ENCODE peak calls at places on chromosome 15, in ten cellular contexts. Z is stimulated activated CD4-positive, alpha-beta T cell treated with anti-CD3 and anti-CD28 coated beads, Interleukin-12 subunit alpha, Interleukin-12 subunit beta, amount 100 ng/mL, for 48 hours; A is heart right ventricle; U is NAMALWA; C is endothelial cell; I is cortex of kidney; F is naive thymus-derived CD8-positive, alpha-beta T cell; J is A172; O is GF-D8; H is left ventricle myocardium superior. E is an unnamed sample.

GRCh38 chr15:82656641-82657266 is 9.6 kb upstream of the CPEB1 start:
- DNase-seq in Z (no peak), A (no peak), U (no peak), C (no peak), I (no peak), F (no peak), J (no peak), O (no peak), H (no peak), E (no peak)

GRCh38 chr15:88664151-88664778 is 25.4 kb downstream of the ISG20 start:
- DNase-seq in Z (no peak), A (no peak), U (peak; percentile 45), C (no peak), I (no peak), F (no peak), J (no peak), O (no peak), H (no peak), E (no peak)

GRCh38 chr15:66430627-66431026 is 43.9 kb downstream of the MAP2K1 start:
- DNase-seq in Z (no peak), A (no peak), U (no peak), C (no peak), I (no peak), F (no peak), J (no peak), O (no peak), H (no peak), E (no peak)

GRCh38 chr15:70795311-70795665 is 31.9 kb upstream of the UACA start:
- DNase-seq in Z (no peak), A (no peak), U (no peak), C (no peak), I (no peak), F (no peak), J (peak; percentile 89), O (no peak), H (no peak), E (no peak)

GRCh38 chr15:75452364-75452967 is 976 bp upstream of the SIN3A start:
- DNase-seq in Z (peak; percentile 74), A (peak; percentile 88), U (peak; percentile 93), C (peak; percentile 60), I (no peak), F (peak; percentile 61), J (peak; percentile 73), O (peak; percentile 28), H (peak; percentile 92), E (peak; percentile 37)

GRCh38 chr15:73504885-73505284 is 61.9 kb downstream of the REC114 start:
- DNase-seq in Z (no peak), A (no peak), U (no peak), C (no peak), I (no peak), F (no peak), J (no peak), O (no peak), H (no peak), E (no peak)

GRCh38 chr15:76393614-76394013 is 57.0 kb downstream of the ISL2 start:
- DNase-seq in Z (no peak), A (no peak), U (no peak), C (no peak), I (no peak), F (no peak), J (peak; percentile 50), O (no peak), H (no peak), E (no peak)

GRCh38 chr15:62254137-62254934 is 89.3 kb upstream of the C2CD4B start:
- DNase-seq in Z (peak; percentile 44), A (peak; percentile 75), U (peak; percentile 72), C (peak; percentile 90), I (no peak), F (peak; percentile 32), J (peak; percentile 38), O (no peak), H (peak; percentile 80), E (peak; percentile 42)

GRCh38 chr15:32730677-32731654 is 13.2 kb downstream of the GREM1 start:
- DNase-seq in Z (no peak), A (no peak), U (no peak), C (peak; percentile 14), I (no peak), F (no peak), J (no peak), O (no peak), H (peak; percentile 34), E (no peak)

GRCh38 chr15:33384307-33384706 is 73.5 kb downstream of the RYR3 start:
- DNase-seq in Z (no peak), A (no peak), U (no peak), C (no peak), I (no peak), F (no peak), J (no peak), O (no peak), H (no peak), E (no peak)

GRCh38 chr15:28933710-28934445 is 48.1 kb downstream of the APBA2 start:
- DNase-seq in Z (no peak), A (no peak), U (no peak), C (no peak), I (no peak), F (no peak), J (no peak), O (no peak), H (no peak), E (no peak)

GRCh38 chr15:66866651-66867050 is 164.6 kb downstream of the SMAD6 start:
- DNase-seq in Z (no peak), A (no peak), U (no peak), C (no peak), I (no peak), F (no peak), J (no peak), O (no peak), H (no peak), E (no peak)

GRCh38 chr15:69789648-69790393 is 307.9 kb downstream of the TLE3 start:
- DNase-seq in Z (no peak), A (no peak), U (no peak), C (no peak), I (no peak), F (no peak), J (no peak), O (no peak), H (no peak), E (no peak)

GRCh38 chr15:96870510-96871039 is 540.1 kb downstream of the NR2F2 start:
- DNase-seq in Z (no peak), A (no peak), U (no peak), C (no peak), I (no peak), F (no peak), J (no peak), O (no peak), H (no peak), E (no peak)

GRCh38 chr15:78739996-78740903 is 71.0 kb downstream of the ADAMTS7 start:
- DNase-seq in Z (peak; percentile 52), A (no peak), U (peak; percentile 83), C (peak; percentile 83), I (no peak), F (peak; percentile 32), J (peak; percentile 71), O (peak; percentile 41), H (peak; percentile 66), E (no peak)

GRCh38 chr15:95972812-95973211 is 357.7 kb upstream of the NR2F2 start:
- DNase-seq in Z (no peak), A (no peak), U (no peak), C (no peak), I (no peak), F (no peak), J (no peak), O (no peak), H (no peak), E (no peak)

GRCh38 chr15:53323197-53323596 is 436.3 kb downstream of the WDR72 start:
- DNase-seq in Z (no peak), A (no peak), U (no peak), C (no peak), I (no peak), F (no peak), J (no peak), O (no peak), H (no peak), E (no peak)

GRCh38 chr15:96247631-96248305 is 82.7 kb upstream of the NR2F2 start:
- DNase-seq in Z (no peak), A (no peak), U (no peak), C (no peak), I (no peak), F (no peak), J (no peak), O (no peak), H (no peak), E (no peak)

GRCh38 chr15:79657722-79658121 is 225.6 kb downstream of the MINAR1 start:
- DNase-seq in Z (no peak), A (no peak), U (no peak), C (no peak), I (no peak), F (no peak), J (no peak), O (no peak), H (no peak), E (no peak)

GRCh38 chr15:100340721-100341661 is 784 bp downstream of the ADAMTS17 start:
- DNase-seq in Z (no peak), A (no peak), U (no peak), C (peak; percentile 15), I (no peak), F (peak; percentile 42), J (no peak), O (no peak), H (peak; percentile 52), E (no peak)

GRCh38 chr15:97522362-97522761 is 438.1 kb upstream of the ARRDC4 start:
- DNase-seq in Z (no peak), A (peak; percentile 51), U (no peak), C (no peak), I (no peak), F (no peak), J (no peak), O (no peak), H (peak; percentile 37), E (no peak)

GRCh38 chr15:66841953-66842681 is 140.1 kb downstream of the SMAD6 start:
- DNase-seq in Z (no peak), A (peak; percentile 86), U (no peak), C (peak; percentile 70), I (peak; percentile 32), F (peak; percentile 22), J (peak; percentile 86), O (no peak), H (peak; percentile 92), E (no peak)

GRCh38 chr15:56776839-56777238 is 43.5 kb upstream of the ZNF280D start:
- DNase-seq in Z (no peak), A (no peak), U (no peak), C (no peak), I (no peak), F (no peak), J (no peak), O (no peak), H (no peak), E (no peak)

GRCh38 chr15:99132584-99133287 is 27.9 kb downstream of the SYNM start:
- DNase-seq in Z (no peak), A (no peak), U (no peak), C (no peak), I (no peak), F (no peak), J (no peak), O (no peak), H (no peak), E (no peak)

GRCh38 chr15:101167791-101168462 is 83.9 kb downstream of the CHSY1 start:
- DNase-seq in Z (peak; percentile 76), A (peak; percentile 86), U (no peak), C (no peak), I (no peak), F (no peak), J (peak; percentile 99), O (peak; percentile 94), H (peak; percentile 77), E (no peak)

E was measured in GM12892.